ENCODE peak calls at places on chromosomes 11 and 22, in six cellular contexts. Z is left lobe of liver; S is NCI-H1105; M is body of pancreas; C is GM10248; B is stimulated activated CD4-positive, alpha-beta T cell treated with anti-CD3 and anti-CD28 coated beads, Interleukin-12 subunit alpha, Interleukin-12 subunit beta, amount 100 ng/mL, for 48 hours. J is an unnamed sample.

GRCh38 chr11:111445586-111445985 is 66.5 kb upstream of the POU2AF1 start:
- DNase-seq in Z (no peak), S (no peak), M (no peak), C (no peak), B (no peak), J (no peak)

GRCh38 chr11:35082322-35083180 is 56.4 kb upstream of the CD44 start:
- DNase-seq in Z (no peak), S (no peak), M (peak), C (peak), B (peak), J (peak)

GRCh38 chr11:45209000-45209399 is 62.6 kb downstream of the PRDM11 start:
- DNase-seq in Z (no peak), S (no peak), M (no peak), C (no peak), B (no peak), J (no peak)

GRCh38 chr11:12893787-12894672 is 115.1 kb upstream of the RASSF10 start:
- DNase-seq in Z (no peak), S (peak), M (peak), C (peak), B (peak), J (peak)

GRCh38 chr11:56700242-56700918 is 1.5 kb downstream of the OR9G1 start:
- DNase-seq in Z (no peak), S (no peak), M (no peak), C (no peak), B (no peak), J (no peak)

GRCh38 chr11:61375709-61376108 is 13.5 kb downstream of the TMEM138 start:
- DNase-seq in Z (peak), S (no peak), M (no peak), C (no peak), B (no peak), J (no peak)

GRCh38 chr11:130634981-130635473 is 186.6 kb downstream of the ADAMTS15 start:
- DNase-seq in Z (no peak), S (no peak), M (no peak), C (no peak), B (no peak), J (no peak)

GRCh38 chr22:42324991-42325710 is 54.7 kb upstream of the TCF20 start:
- DNase-seq in Z (no peak), S (no peak), M (no peak), C (no peak), B (no peak), J (no peak)

GRCh38 chr11:62295504-62295903 is 3.4 kb downstream of the SCGB1D4 start:
- DNase-seq in Z (no peak), S (no peak), M (no peak), C (no peak), B (no peak), J (no peak)

GRCh38 chr11:9251306-9251705 is 13.8 kb downstream of the DENND5A start:
- DNase-seq in Z (no peak), S (no peak), M (no peak), C (no peak), B (no peak), J (no peak)

GRCh38 chr11:1844221-1845094 is 5.7 kb downstream of the TNNI2 start:
- DNase-seq in Z (no peak), S (no peak), M (no peak), C (no peak), B (no peak), J (peak)

GRCh38 chr22:32619614-32620426 is 145.2 kb downstream of the FBXO7 start:
- DNase-seq in Z (peak), S (no peak), M (peak), C (no peak), B (no peak), J (no peak)

GRCh38 chr22:41801147-41801819 is 804 bp downstream of the CCDC134 start:
- DNase-seq in Z (no peak), S (no peak), M (no peak), C (no peak), B (no peak), J (no peak)

GRCh38 chr11:132910016-132910760 is 622.1 kb downstream of the OPCML start:
- DNase-seq in Z (no peak), S (no peak), M (no peak), C (no peak), B (no peak), J (no peak)

GRCh38 chr11:117827521-117828511 is 3.3 kb upstream of the FXYD2 start:
- DNase-seq in Z (peak), S (no peak), M (peak), C (no peak), B (no peak), J (peak)

GRCh38 chr11:61140416-61140815 is 20.8 kb downstream of the VPS37C start:
- DNase-seq in Z (no peak), S (no peak), M (no peak), C (no peak), B (no peak), J (no peak)

GRCh38 chr22:32636884-32637283 is 162.3 kb downstream of the FBXO7 start:
- DNase-seq in Z (no peak), S (no peak), M (no peak), C (no peak), B (no peak), J (no peak)

GRCh38 chr11:14320020-14320419 is 39.0 kb downstream of the RRAS2 start:
- DNase-seq in Z (no peak), S (no peak), M (no peak), C (peak), B (no peak), J (peak)

GRCh38 chr11:118913411-118914125 is 12.2 kb downstream of the BCL9L start:
- DNase-seq in Z (no peak), S (no peak), M (no peak), C (no peak), B (no peak), J (peak)

GRCh38 chr22:41382098-41382578 is 396 bp downstream of the TEF start:
- DNase-seq in Z (peak), S (peak), M (peak), C (peak), B (no peak), J (peak)

GRCh38 chr11:77375114-77375513 is 73.6 kb upstream of the GDPD4 start:
- DNase-seq in Z (no peak), S (no peak), M (no peak), C (no peak), B (no peak), J (no peak)

J was measured in stimulated activated naive CD8-positive, alpha-beta T cell treated with anti-CD3 and anti-CD28 coated beads, Interleukin-15, Interleukin-2, amounts not matched to agents 100 U/mL and 50 U/mL, for 24 hours.